ENCODE peak calls at places on chromosomes 1 and 21, in six cellular contexts. One of them, this sample, is unnamed.

GRCh38 chr1:64133036-64133435 is 70.4 kb upstream of the UBE2U start:
- DNase-seq in fibroblast of lung: peak; percentile 89
- DNase-seq in endodermal cell: no peak
- DNase-seq in ascending aorta: no peak
- DNase-seq in pancreas: no peak
- DNase-seq in IMR-90: peak; percentile 92
- DNase-seq in this sample: peak; percentile 79

GRCh38 chr1:57800341-57800740 is 376.5 kb upstream of the DAB1 start:
- DNase-seq in fibroblast of lung: no peak
- DNase-seq in endodermal cell: no peak
- DNase-seq in ascending aorta: no peak
- DNase-seq in pancreas: no peak
- DNase-seq in IMR-90: no peak
- DNase-seq in this sample: no peak

GRCh38 chr21:45132841-45133573 is 58.6 kb downstream of the ADARB1 start:
- DNase-seq in fibroblast of lung: peak; percentile 44
- DNase-seq in endodermal cell: peak; percentile 18
- DNase-seq in ascending aorta: no peak
- DNase-seq in pancreas: no peak
- DNase-seq in IMR-90: no peak
- DNase-seq in this sample: no peak

GRCh38 chr1:59750612-59751395 is 63.9 kb upstream of the HOOK1 start:
- DNase-seq in fibroblast of lung: peak; percentile 93
- DNase-seq in endodermal cell: no peak
- DNase-seq in ascending aorta: peak; percentile 69
- DNase-seq in pancreas: no peak
- DNase-seq in IMR-90: peak; percentile 94
- DNase-seq in this sample: peak; percentile 85

GRCh38 chr1:16967095-16967567 is 13.3 kb downstream of the MFAP2 start:
- DNase-seq in fibroblast of lung: peak; percentile 63
- DNase-seq in endodermal cell: no peak
- DNase-seq in ascending aorta: no peak
- DNase-seq in pancreas: peak; percentile 64
- DNase-seq in IMR-90: peak; percentile 74
- DNase-seq in this sample: peak; percentile 67

GRCh38 chr1:181061891-181062777 is 26.4 kb upstream of the IER5 start:
- DNase-seq in fibroblast of lung: no peak
- DNase-seq in endodermal cell: no peak
- DNase-seq in ascending aorta: peak; percentile 70
- DNase-seq in pancreas: no peak
- DNase-seq in IMR-90: no peak
- DNase-seq in this sample: no peak

GRCh38 chr1:116915182-116915611 is 5.5 kb downstream of the PTGFRN start:
- DNase-seq in fibroblast of lung: no peak
- DNase-seq in endodermal cell: no peak
- DNase-seq in ascending aorta: peak; percentile 31
- DNase-seq in pancreas: peak; percentile 56
- DNase-seq in IMR-90: no peak
- DNase-seq in this sample: peak; percentile 46

GRCh38 chr1:87224209-87224608 is 104.5 kb upstream of the LMO4 start:
- DNase-seq in fibroblast of lung: peak; percentile 94
- DNase-seq in endodermal cell: no peak
- DNase-seq in ascending aorta: no peak
- DNase-seq in pancreas: no peak
- DNase-seq in IMR-90: peak; percentile 100
- DNase-seq in this sample: peak; percentile 94

GRCh38 chr1:41341756-41342562 is 19.3 kb upstream of the FOXO6 start:
- DNase-seq in fibroblast of lung: no peak
- DNase-seq in endodermal cell: peak; percentile 93
- DNase-seq in ascending aorta: peak; percentile 34
- DNase-seq in pancreas: no peak
- DNase-seq in IMR-90: no peak
- DNase-seq in this sample: no peak

GRCh38 chr1:157140068-157140588 is 1.9 kb upstream of the ETV3 start:
- DNase-seq in fibroblast of lung: no peak
- DNase-seq in endodermal cell: no peak
- DNase-seq in ascending aorta: no peak
- DNase-seq in pancreas: no peak
- DNase-seq in IMR-90: no peak
- DNase-seq in this sample: no peak

GRCh38 chr1:156581661-156582387 is 2.3 kb downstream of the TTC24 start:
- DNase-seq in fibroblast of lung: no peak
- DNase-seq in endodermal cell: no peak
- DNase-seq in ascending aorta: peak; percentile 57
- DNase-seq in pancreas: no peak
- DNase-seq in IMR-90: no peak
- DNase-seq in this sample: no peak

GRCh38 chr1:93346472-93346991 is 825 bp downstream of the DR1 start:
- DNase-seq in fibroblast of lung: no peak
- DNase-seq in endodermal cell: peak; percentile 62
- DNase-seq in ascending aorta: no peak
- DNase-seq in pancreas: no peak
- DNase-seq in IMR-90: peak; percentile 21
- DNase-seq in this sample: peak; percentile 16

GRCh38 chr1:100597069-100597741 is 59.3 kb downstream of the GPR88 start:
- DNase-seq in fibroblast of lung: peak; percentile 65
- DNase-seq in endodermal cell: no peak
- DNase-seq in ascending aorta: no peak
- DNase-seq in pancreas: no peak
- DNase-seq in IMR-90: peak; percentile 90
- DNase-seq in this sample: peak; percentile 87

GRCh38 chr1:14946567-14947285 is 206.8 kb upstream of the TMEM51 start:
- DNase-seq in fibroblast of lung: peak; percentile 74
- DNase-seq in endodermal cell: no peak
- DNase-seq in ascending aorta: no peak
- DNase-seq in pancreas: no peak
- DNase-seq in IMR-90: peak; percentile 86
- DNase-seq in this sample: peak; percentile 83

GRCh38 chr1:36729716-36730510 is 247.2 kb upstream of the CSF3R start:
- DNase-seq in fibroblast of lung: no peak
- DNase-seq in endodermal cell: peak; percentile 48
- DNase-seq in ascending aorta: peak; percentile 42
- DNase-seq in pancreas: no peak
- DNase-seq in IMR-90: no peak
- DNase-seq in this sample: no peak

GRCh38 chr1:164801791-164802572 is 243.0 kb downstream of the PBX1 start:
- DNase-seq in fibroblast of lung: no peak
- DNase-seq in endodermal cell: no peak
- DNase-seq in ascending aorta: no peak
- DNase-seq in pancreas: no peak
- DNase-seq in IMR-90: no peak
- DNase-seq in this sample: no peak

GRCh38 chr1:192832492-192832891 is 23.7 kb downstream of the RGS2 start:
- DNase-seq in fibroblast of lung: no peak
- DNase-seq in endodermal cell: no peak
- DNase-seq in ascending aorta: no peak
- DNase-seq in pancreas: no peak
- DNase-seq in IMR-90: no peak
- DNase-seq in this sample: peak; percentile 6

GRCh38 chr1:8873506-8874229 is 4.8 kb downstream of the ENO1 start:
- DNase-seq in fibroblast of lung: peak; percentile 97
- DNase-seq in endodermal cell: peak; percentile 95
- DNase-seq in ascending aorta: peak; percentile 95
- DNase-seq in pancreas: no peak
- DNase-seq in IMR-90: peak; percentile 98
- DNase-seq in this sample: peak; percentile 97

GRCh38 chr1:19453843-19454242 is 31.5 kb downstream of the CAPZB start:
- DNase-seq in fibroblast of lung: no peak
- DNase-seq in endodermal cell: peak; percentile 57
- DNase-seq in ascending aorta: no peak
- DNase-seq in pancreas: no peak
- DNase-seq in IMR-90: no peak
- DNase-seq in this sample: no peak

GRCh38 chr1:1067284-1068076 is 6.6 kb downstream of the RNF223 start:
- DNase-seq in fibroblast of lung: no peak
- DNase-seq in endodermal cell: no peak
- DNase-seq in ascending aorta: no peak
- DNase-seq in pancreas: no peak
- DNase-seq in IMR-90: no peak
- DNase-seq in this sample: no peak

GRCh38 chr21:33205476-33205875 is 24.3 kb upstream of the IFNAR2 start:
- DNase-seq in fibroblast of lung: no peak
- DNase-seq in endodermal cell: no peak
- DNase-seq in ascending aorta: no peak
- DNase-seq in pancreas: no peak
- DNase-seq in IMR-90: no peak
- DNase-seq in this sample: no peak

GRCh38 chr1:225519166-225519863 is 91.5 kb upstream of the LBR start:
- DNase-seq in fibroblast of lung: peak; percentile 29
- DNase-seq in endodermal cell: peak; percentile 63
- DNase-seq in ascending aorta: no peak
- DNase-seq in pancreas: no peak
- DNase-seq in IMR-90: peak; percentile 28
- DNase-seq in this sample: no peak

GRCh38 chr1:201461193-201461657 is 7.8 kb downstream of the PHLDA3 start:
- DNase-seq in fibroblast of lung: peak; percentile 95
- DNase-seq in endodermal cell: no peak
- DNase-seq in ascending aorta: peak; percentile 91
- DNase-seq in pancreas: no peak
- DNase-seq in IMR-90: peak; percentile 98
- DNase-seq in this sample: peak; percentile 96

GRCh38 chr1:109901508-109902145 is 9.0 kb upstream of the CSF1 start:
- DNase-seq in fibroblast of lung: no peak
- DNase-seq in endodermal cell: no peak
- DNase-seq in ascending aorta: no peak
- DNase-seq in pancreas: no peak
- DNase-seq in IMR-90: no peak
- DNase-seq in this sample: no peak

GRCh38 chr21:31875424-31876097 is 2.7 kb downstream of the HUNK start:
- DNase-seq in fibroblast of lung: no peak
- DNase-seq in endodermal cell: no peak
- DNase-seq in ascending aorta: no peak
- DNase-seq in pancreas: no peak
- DNase-seq in IMR-90: peak; percentile 52
- DNase-seq in this sample: no peak

GRCh38 chr21:38959686-38960049 is 153.9 kb downstream of the ETS2 start:
- DNase-seq in fibroblast of lung: no peak
- DNase-seq in endodermal cell: no peak
- DNase-seq in ascending aorta: no peak
- DNase-seq in pancreas: no peak
- DNase-seq in IMR-90: no peak
- DNase-seq in this sample: no peak

GRCh38 chr21:38960251-38960650 is 154.5 kb downstream of the ETS2 start:
- DNase-seq in fibroblast of lung: no peak
- DNase-seq in endodermal cell: no peak
- DNase-seq in ascending aorta: no peak
- DNase-seq in pancreas: no peak
- DNase-seq in IMR-90: no peak
- DNase-seq in this sample: no peak

GRCh38 chr21:38957575-38958340 is 152.0 kb downstream of the ETS2 start:
- DNase-seq in fibroblast of lung: no peak
- DNase-seq in endodermal cell: no peak
- DNase-seq in ascending aorta: no peak
- DNase-seq in pancreas: no peak
- DNase-seq in IMR-90: no peak
- DNase-seq in this sample: no peak

GRCh38 chr21:38956791-38957571 is 151.3 kb downstream of the ETS2 start:
- DNase-seq in fibroblast of lung: no peak
- DNase-seq in endodermal cell: no peak
- DNase-seq in ascending aorta: no peak
- DNase-seq in pancreas: no peak
- DNase-seq in IMR-90: peak; percentile 40
- DNase-seq in this sample: no peak

GRCh38 chr21:38958940-38959685 is 153.4 kb downstream of the ETS2 start:
- DNase-seq in fibroblast of lung: peak; percentile 92
- DNase-seq in endodermal cell: no peak
- DNase-seq in ascending aorta: no peak
- DNase-seq in pancreas: no peak
- DNase-seq in IMR-90: peak; percentile 74
- DNase-seq in this sample: peak; percentile 77
- H3K4me3 ChIP-seq in fibroblast of lung: no peak overlapping the region
- H3K4me3 ChIP-seq in endodermal cell: peak overlapping the region; percentile 3
- H3K4me3 ChIP-seq in ascending aorta: no peak overlapping the region
- H3K4me3 ChIP-seq in pancreas: no peak overlapping the region
- H3K4me3 ChIP-seq in IMR-90: no peak overlapping the region
- H3K4me3 ChIP-seq in this sample: no peak overlapping the region

DNA sequence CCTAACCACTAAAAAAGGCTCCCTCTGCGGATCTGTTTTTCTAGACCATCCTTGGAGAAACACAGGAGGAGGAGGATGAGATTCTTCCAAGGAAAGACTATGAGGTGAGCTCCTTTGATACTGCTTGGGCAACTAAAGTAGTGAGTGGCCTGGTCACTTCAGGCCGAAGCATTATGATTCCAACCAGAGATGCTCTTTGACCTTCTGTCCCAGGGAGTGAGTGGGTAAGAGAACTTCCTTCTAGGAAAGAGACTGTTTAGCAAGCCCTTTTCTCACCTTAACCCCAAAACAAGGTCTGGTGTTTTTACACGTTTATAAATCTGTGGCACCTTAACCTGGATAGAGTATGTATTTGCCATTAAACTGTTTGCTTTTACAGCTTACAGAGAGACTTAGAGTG is 1.1 kb downstream of the CLCN6 start:
- DNase-seq in fibroblast of lung: no peak
- DNase-seq in endodermal cell: no peak
- DNase-seq in ascending aorta: no peak
- DNase-seq in pancreas: no peak
- DNase-seq in IMR-90: no peak
- DNase-seq in this sample: no peak
- H3K4me3 ChIP-seq in fibroblast of lung: peak overlapping the region; percentile 87
- H3K4me3 ChIP-seq in endodermal cell: peak overlapping the region; percentile 98
- H3K4me3 ChIP-seq in ascending aorta: peak overlapping the region; percentile 85
- H3K4me3 ChIP-seq in pancreas: peak overlapping the region; percentile 34
- H3K4me3 ChIP-seq in IMR-90: no peak overlapping the region
- H3K4me3 ChIP-seq in this sample: peak overlapping the region; percentile 91

GRCh38 chr1:10007161-10007560 is 10.1 kb downstream of the RBP7 start:
- DNase-seq in fibroblast of lung: no peak
- DNase-seq in endodermal cell: no peak
- DNase-seq in ascending aorta: no peak
- DNase-seq in pancreas: no peak
- DNase-seq in IMR-90: no peak
- DNase-seq in this sample: peak; percentile 61
- H3K4me3 ChIP-seq in fibroblast of lung: no peak overlapping the region
- H3K4me3 ChIP-seq in endodermal cell: no peak overlapping the region
- H3K4me3 ChIP-seq in ascending aorta: no peak overlapping the region
- H3K4me3 ChIP-seq in pancreas: no peak overlapping the region
- H3K4me3 ChIP-seq in IMR-90: no peak overlapping the region
- H3K4me3 ChIP-seq in this sample: no peak overlapping the region

DNA sequence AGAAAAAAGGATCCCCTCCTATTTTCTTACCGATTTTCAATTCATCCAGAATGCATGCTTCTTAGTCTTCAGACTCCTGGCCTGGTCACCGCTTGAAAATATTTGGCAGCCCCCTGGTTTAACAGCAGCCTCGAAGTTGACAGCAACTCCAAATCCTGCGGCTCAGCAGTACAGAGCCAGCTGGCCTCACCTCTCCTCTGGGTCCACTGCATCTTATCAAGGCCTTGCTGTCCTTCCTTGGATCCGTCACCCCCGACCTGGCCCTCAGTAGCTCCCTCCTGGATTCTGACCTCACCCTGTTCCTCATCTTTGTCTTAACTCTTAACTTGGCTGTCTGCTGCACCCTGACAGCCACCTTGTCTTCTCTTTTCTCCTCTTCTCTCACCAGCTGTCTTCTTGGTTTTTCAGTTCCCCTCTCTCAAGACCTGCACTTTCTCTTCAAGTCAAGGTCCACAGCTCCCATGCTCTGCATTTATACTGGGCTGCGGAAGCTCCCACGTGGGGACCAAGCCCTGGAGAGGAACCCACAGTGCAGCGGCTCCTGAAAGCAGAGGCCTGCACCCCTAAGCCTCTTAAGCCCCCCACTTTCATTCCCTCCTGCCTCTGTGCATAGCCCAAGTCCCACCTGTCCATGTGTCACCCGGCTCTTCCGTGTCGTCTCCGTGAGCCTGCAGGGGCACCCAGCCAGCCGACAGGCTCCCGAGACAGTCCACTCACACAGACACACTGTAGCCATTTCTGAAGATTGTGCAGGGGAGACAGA is 6.0 kb downstream of the MX2 start:
- DNase-seq in fibroblast of lung: no peak
- DNase-seq in endodermal cell: peak; percentile 35
- DNase-seq in ascending aorta: peak; percentile 37
- DNase-seq in pancreas: no peak
- DNase-seq in IMR-90: no peak
- DNase-seq in this sample: no peak
- H3K4me3 ChIP-seq in fibroblast of lung: no peak overlapping the region
- H3K4me3 ChIP-seq in endodermal cell: no peak overlapping the region
- H3K4me3 ChIP-seq in ascending aorta: no peak overlapping the region
- H3K4me3 ChIP-seq in pancreas: no peak overlapping the region
- H3K4me3 ChIP-seq in IMR-90: no peak overlapping the region
- H3K4me3 ChIP-seq in this sample: no peak overlapping the region

This sample was measured in fibroblast of the aortic adventitia.